ENCODE peak calls at places on chromosome 2, in eight cellular contexts. One of them, this sample, is unnamed.

GRCh38 chr2:191678437-191679110 is 638 bp downstream of the NABP1 start:
- DNase-seq in lower lobe of right lung: peak
- DNase-seq in K562: peak
- DNase-seq in cardiac fibroblast: peak
- DNase-seq in lung: peak
- DNase-seq in A673: peak
- DNase-seq in MM.1S: peak
- DNase-seq in fibroblast of lung: no peak
- DNase-seq in this sample: no peak

GRCh38 chr2:149058936-149059335 is 20.4 kb downstream of the LYPD6B start:
- DNase-seq in lower lobe of right lung: no peak
- DNase-seq in K562: no peak
- DNase-seq in cardiac fibroblast: no peak
- DNase-seq in lung: no peak
- DNase-seq in A673: no peak
- DNase-seq in MM.1S: no peak
- DNase-seq in fibroblast of lung: no peak
- DNase-seq in this sample: no peak

GRCh38 chr2:120203341-120204021 is 19.7 kb downstream of the TMEM185B start:
- DNase-seq in lower lobe of right lung: no peak
- DNase-seq in K562: peak
- DNase-seq in cardiac fibroblast: peak
- DNase-seq in lung: no peak
- DNase-seq in A673: no peak
- DNase-seq in MM.1S: no peak
- DNase-seq in fibroblast of lung: no peak
- DNase-seq in this sample: no peak

GRCh38 chr2:46153996-46154753 is 143.0 kb upstream of the EPAS1 start:
- DNase-seq in lower lobe of right lung: no peak
- DNase-seq in K562: no peak
- DNase-seq in cardiac fibroblast: no peak
- DNase-seq in lung: no peak
- DNase-seq in A673: no peak
- DNase-seq in MM.1S: no peak
- DNase-seq in fibroblast of lung: no peak
- DNase-seq in this sample: no peak

GRCh38 chr2:20650412-20650879 is 452 bp downstream of the HS1BP3 start:
- DNase-seq in lower lobe of right lung: peak
- DNase-seq in K562: no peak
- DNase-seq in cardiac fibroblast: peak
- DNase-seq in lung: no peak
- DNase-seq in A673: peak
- DNase-seq in MM.1S: peak
- DNase-seq in fibroblast of lung: peak
- DNase-seq in this sample: peak

GRCh38 chr2:61448229-61448628 is 22.7 kb downstream of the USP34 start:
- DNase-seq in lower lobe of right lung: no peak
- DNase-seq in K562: no peak
- DNase-seq in cardiac fibroblast: no peak
- DNase-seq in lung: no peak
- DNase-seq in A673: no peak
- DNase-seq in MM.1S: no peak
- DNase-seq in fibroblast of lung: no peak
- DNase-seq in this sample: no peak

GRCh38 chr2:222907790-222908431 is 47.1 kb downstream of the ACSL3 start:
- DNase-seq in lower lobe of right lung: no peak
- DNase-seq in K562: no peak
- DNase-seq in cardiac fibroblast: peak
- DNase-seq in lung: no peak
- DNase-seq in A673: no peak
- DNase-seq in MM.1S: no peak
- DNase-seq in fibroblast of lung: peak
- DNase-seq in this sample: peak

GRCh38 chr2:190819835-190820234 is 60.8 kb upstream of the GLS start:
- DNase-seq in lower lobe of right lung: no peak
- DNase-seq in K562: no peak
- DNase-seq in cardiac fibroblast: peak
- DNase-seq in lung: no peak
- DNase-seq in A673: no peak
- DNase-seq in MM.1S: no peak
- DNase-seq in fibroblast of lung: peak
- DNase-seq in this sample: peak

GRCh38 chr2:65096948-65097347 is 33.0 kb downstream of the RAB1A start:
- DNase-seq in lower lobe of right lung: no peak
- DNase-seq in K562: no peak
- DNase-seq in cardiac fibroblast: no peak
- DNase-seq in lung: no peak
- DNase-seq in A673: no peak
- DNase-seq in MM.1S: no peak
- DNase-seq in fibroblast of lung: no peak
- DNase-seq in this sample: no peak

GRCh38 chr2:68828887-68829708 is 42.1 kb downstream of the BMP10 start:
- DNase-seq in lower lobe of right lung: peak
- DNase-seq in K562: peak
- DNase-seq in cardiac fibroblast: peak
- DNase-seq in lung: peak
- DNase-seq in A673: peak
- DNase-seq in MM.1S: peak
- DNase-seq in fibroblast of lung: peak
- DNase-seq in this sample: peak

GRCh38 chr2:85852979-85853498 is 35.8 kb downstream of the ST3GAL5 start:
- DNase-seq in lower lobe of right lung: peak
- DNase-seq in K562: no peak
- DNase-seq in cardiac fibroblast: no peak
- DNase-seq in lung: no peak
- DNase-seq in A673: no peak
- DNase-seq in MM.1S: no peak
- DNase-seq in fibroblast of lung: no peak
- DNase-seq in this sample: peak

GRCh38 chr2:173401716-173402326 is 47.1 kb downstream of the CDCA7 start:
- DNase-seq in lower lobe of right lung: no peak
- DNase-seq in K562: no peak
- DNase-seq in cardiac fibroblast: no peak
- DNase-seq in lung: no peak
- DNase-seq in A673: peak
- DNase-seq in MM.1S: no peak
- DNase-seq in fibroblast of lung: no peak
- DNase-seq in this sample: peak

GRCh38 chr2:173399229-173399628 is 44.6 kb downstream of the CDCA7 start:
- DNase-seq in lower lobe of right lung: no peak
- DNase-seq in K562: no peak
- DNase-seq in cardiac fibroblast: no peak
- DNase-seq in lung: no peak
- DNase-seq in A673: no peak
- DNase-seq in MM.1S: no peak
- DNase-seq in fibroblast of lung: no peak
- DNase-seq in this sample: no peak

GRCh38 chr2:173405171-173405750 is 50.6 kb downstream of the CDCA7 start:
- DNase-seq in lower lobe of right lung: no peak
- DNase-seq in K562: no peak
- DNase-seq in cardiac fibroblast: no peak
- DNase-seq in lung: no peak
- DNase-seq in A673: no peak
- DNase-seq in MM.1S: no peak
- DNase-seq in fibroblast of lung: no peak
- DNase-seq in this sample: no peak

GRCh38 chr2:173400760-173401159 is 46.1 kb downstream of the CDCA7 start:
- DNase-seq in lower lobe of right lung: no peak
- DNase-seq in K562: peak
- DNase-seq in cardiac fibroblast: no peak
- DNase-seq in lung: no peak
- DNase-seq in A673: peak
- DNase-seq in MM.1S: no peak
- DNase-seq in fibroblast of lung: no peak
- DNase-seq in this sample: no peak

GRCh38 chr2:173402405-173402974 is 47.8 kb downstream of the CDCA7 start:
- DNase-seq in lower lobe of right lung: peak
- DNase-seq in K562: peak
- DNase-seq in cardiac fibroblast: peak
- DNase-seq in lung: peak
- DNase-seq in A673: peak
- DNase-seq in MM.1S: peak
- DNase-seq in fibroblast of lung: peak
- DNase-seq in this sample: peak
- H3K4me3 ChIP-seq in lower lobe of right lung: no peak
- H3K4me3 ChIP-seq in K562: no peak
- H3K4me3 ChIP-seq in cardiac fibroblast: no peak
- H3K4me3 ChIP-seq in lung: no peak
- H3K4me3 ChIP-seq in A673: peak
- H3K4me3 ChIP-seq in MM.1S: no peak
- H3K4me3 ChIP-seq in fibroblast of lung: no peak
- H3K4me3 ChIP-seq in this sample: peak

GRCh38 chr2:62675062-62675461 is 30.5 kb upstream of the EHBP1 start:
- DNase-seq in lower lobe of right lung: no peak
- DNase-seq in K562: no peak
- DNase-seq in cardiac fibroblast: no peak
- DNase-seq in lung: no peak
- DNase-seq in A673: no peak
- DNase-seq in MM.1S: no peak
- DNase-seq in fibroblast of lung: no peak
- DNase-seq in this sample: no peak

GRCh38 chr2:62669180-62669579 is 36.3 kb upstream of the EHBP1 start:
- DNase-seq in lower lobe of right lung: no peak
- DNase-seq in K562: no peak
- DNase-seq in cardiac fibroblast: no peak
- DNase-seq in lung: no peak
- DNase-seq in A673: no peak
- DNase-seq in MM.1S: no peak
- DNase-seq in fibroblast of lung: no peak
- DNase-seq in this sample: no peak

GRCh38 chr2:62672601-62673000 is 32.9 kb upstream of the EHBP1 start:
- DNase-seq in lower lobe of right lung: peak
- DNase-seq in K562: no peak
- DNase-seq in cardiac fibroblast: peak
- DNase-seq in lung: peak
- DNase-seq in A673: no peak
- DNase-seq in MM.1S: no peak
- DNase-seq in fibroblast of lung: peak
- DNase-seq in this sample: peak
- TF ChIP-seq CTCF in lower lobe of right lung: no peak
- TF ChIP-seq CTCF in K562: no peak
- TF ChIP-seq CTCF in cardiac fibroblast: no peak
- TF ChIP-seq CTCF in lung: no peak
- TF ChIP-seq CTCF in A673: no peak
- TF ChIP-seq CTCF in MM.1S: no peak
- TF ChIP-seq CTCF in fibroblast of lung: no peak
- TF ChIP-seq CTCF in this sample: no peak

DNA sequence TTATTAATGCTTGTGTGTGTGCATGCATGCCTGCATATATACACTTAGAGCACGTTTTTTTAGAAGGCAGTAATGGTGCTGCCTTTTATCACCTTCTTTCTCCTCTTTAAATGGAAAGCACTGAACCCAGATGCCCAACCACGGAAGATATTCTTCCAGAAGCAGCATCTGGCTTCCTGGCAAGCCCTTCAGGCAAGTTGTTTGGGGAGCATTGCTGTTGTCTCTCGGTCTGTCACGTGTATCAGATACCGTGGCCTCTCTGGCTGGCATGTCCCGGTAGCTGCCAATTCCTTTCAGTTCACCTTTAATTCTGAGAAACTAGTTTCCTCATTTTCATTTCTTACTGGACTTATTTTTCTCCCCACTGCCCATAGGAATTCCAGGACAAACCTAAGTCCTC is 587.8 kb downstream of the ARHGAP15 start:
- DNase-seq in lower lobe of right lung: no peak
- DNase-seq in K562: no peak
- DNase-seq in cardiac fibroblast: peak
- DNase-seq in lung: no peak
- DNase-seq in A673: no peak
- DNase-seq in MM.1S: no peak
- DNase-seq in fibroblast of lung: no peak
- DNase-seq in this sample: peak
- H3K4me3 ChIP-seq in lower lobe of right lung: no peak
- H3K4me3 ChIP-seq in K562: no peak
- H3K4me3 ChIP-seq in cardiac fibroblast: no peak
- H3K4me3 ChIP-seq in lung: no peak
- H3K4me3 ChIP-seq in A673: no peak
- H3K4me3 ChIP-seq in MM.1S: no peak
- H3K4me3 ChIP-seq in fibroblast of lung: peak
- H3K4me3 ChIP-seq in this sample: no peak

GRCh38 chr2:112723556-112723940 is 2.7 kb downstream of the NT5DC4 start:
- DNase-seq in lower lobe of right lung: no peak
- DNase-seq in K562: no peak
- DNase-seq in cardiac fibroblast: no peak
- DNase-seq in lung: no peak
- DNase-seq in A673: no peak
- DNase-seq in MM.1S: no peak
- DNase-seq in fibroblast of lung: no peak
- DNase-seq in this sample: no peak

GRCh38 chr2:112723995-112724394 is 3.2 kb downstream of the NT5DC4 start:
- DNase-seq in lower lobe of right lung: no peak
- DNase-seq in K562: no peak
- DNase-seq in cardiac fibroblast: no peak
- DNase-seq in lung: no peak
- DNase-seq in A673: no peak
- DNase-seq in MM.1S: no peak
- DNase-seq in fibroblast of lung: no peak
- DNase-seq in this sample: no peak

GRCh38 chr2:112726487-112727190 is 5.8 kb downstream of the NT5DC4 start:
- DNase-seq in lower lobe of right lung: peak
- DNase-seq in K562: peak
- DNase-seq in cardiac fibroblast: peak
- DNase-seq in lung: peak
- DNase-seq in A673: peak
- DNase-seq in MM.1S: peak
- DNase-seq in fibroblast of lung: peak
- DNase-seq in this sample: peak

GRCh38 chr2:112725545-112726457 is 5.0 kb downstream of the NT5DC4 start:
- DNase-seq in lower lobe of right lung: no peak
- DNase-seq in K562: no peak
- DNase-seq in cardiac fibroblast: no peak
- DNase-seq in lung: no peak
- DNase-seq in A673: no peak
- DNase-seq in MM.1S: no peak
- DNase-seq in fibroblast of lung: no peak
- DNase-seq in this sample: no peak

DNA sequence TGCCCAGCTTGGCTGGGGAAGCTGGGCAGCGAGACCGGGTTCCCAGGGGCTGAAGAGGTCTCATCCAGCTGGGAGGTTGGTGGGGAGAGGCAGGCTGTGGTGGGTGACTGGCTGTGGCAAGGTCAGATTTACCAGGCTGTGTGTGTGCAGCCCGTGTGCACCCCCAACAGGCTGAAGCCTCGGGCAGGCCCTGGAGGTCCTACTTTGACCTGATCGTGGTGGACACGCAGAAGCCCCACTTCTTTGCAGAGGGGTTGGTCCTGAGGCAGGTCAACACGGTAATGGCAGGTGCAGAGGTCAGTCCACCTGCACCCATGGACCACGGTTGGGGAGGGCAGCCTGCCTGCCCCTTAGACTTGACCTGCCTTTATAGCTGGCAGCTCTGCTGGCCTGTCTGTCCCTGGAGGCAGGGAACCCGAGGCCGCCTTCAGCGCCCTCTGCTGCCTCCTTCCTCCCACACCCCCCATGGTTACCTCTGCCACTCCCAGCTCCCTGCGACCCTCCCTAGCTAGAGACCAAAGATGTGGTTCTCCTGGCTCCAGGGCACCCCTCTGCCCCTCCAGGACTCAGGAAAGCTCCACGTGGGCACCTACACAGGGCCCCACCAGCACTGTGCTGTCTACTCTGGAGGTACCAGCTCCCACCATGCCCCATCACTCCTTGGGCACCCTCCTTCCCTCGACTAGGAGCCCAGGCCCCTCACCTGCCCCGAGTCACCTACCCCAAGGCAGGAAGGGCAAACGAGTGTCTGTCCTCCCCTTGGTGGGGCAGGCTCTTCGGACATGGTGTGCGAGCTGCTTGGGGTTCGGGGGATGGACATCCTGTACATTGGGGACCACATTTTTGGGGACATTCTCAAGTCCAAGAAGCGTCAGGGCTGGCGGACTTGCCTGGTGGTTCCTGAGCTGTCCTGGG is 4.0 kb downstream of the NT5DC4 start:
- DNase-seq in lower lobe of right lung: no peak
- DNase-seq in K562: peak
- DNase-seq in cardiac fibroblast: no peak
- DNase-seq in lung: no peak
- DNase-seq in A673: no peak
- DNase-seq in MM.1S: no peak
- DNase-seq in fibroblast of lung: no peak
- DNase-seq in this sample: no peak
- TF ChIP-seq CTCF in lower lobe of right lung: peak
- TF ChIP-seq CTCF in K562: peak
- TF ChIP-seq CTCF in cardiac fibroblast: peak
- TF ChIP-seq CTCF in lung: no peak
- TF ChIP-seq CTCF in A673: peak
- TF ChIP-seq CTCF in MM.1S: peak
- TF ChIP-seq CTCF in fibroblast of lung: no peak
- TF ChIP-seq CTCF in this sample: peak